ENCODE peak calls at places on chromosomes 12 and 14, in four cellular contexts. S, L, R and W are unnamed samples.

GRCh38 chr12:47798481-47798948 is 21.2 kb downstream of the HDAC7 start:
- DNase-seq in S (no peak), R (no peak), L (no peak), W (no peak)

GRCh38 chr12:106245767-106246166 is 2.1 kb downstream of the CKAP4 start:
- DNase-seq in L (no peak), S (no peak), R (no peak), W (no peak)

GRCh38 chr12:2682301-2683282 is 112.2 kb upstream of the FKBP4 start:
- DNase-seq in S (no peak), R (no peak), L (no peak), W (no peak)

GRCh38 chr14:37081220-37081619 is 91.2 kb downstream of the SLC25A21 start:
- DNase-seq in S (no peak), R (no peak), L (no peak), W (no peak)

GRCh38 chr12:6229823-6230222 is 29.6 kb downstream of the CD9 start:
- DNase-seq in L (no peak), S (no peak), R (no peak), W (no peak)

GRCh38 chr12:22477894-22478287 is 66.5 kb downstream of the C2CD5 start:
- DNase-seq in L (no peak), R (no peak), S (no peak), W (no peak)

GRCh38 chr14:96592591-96593388 is 90.6 kb downstream of the PAPOLA start:
- DNase-seq in R (peak), S (peak), L (peak), W (no peak)

GRCh38 chr12:28767836-28768348 is 381.2 kb upstream of the FAR2 start:
- DNase-seq in S (no peak), L (no peak), R (no peak), W (no peak)

GRCh38 chr14:97251423-97252155 is 454.4 kb downstream of the VRK1 start:
- DNase-seq in S (no peak), L (no peak), R (no peak), W (no peak)

GRCh38 chr12:60197589-60197988 is 601.8 kb downstream of the SLC16A7 start:
- DNase-seq in S (no peak), L (no peak), R (no peak), W (no peak)

GRCh38 chr12:21221072-21221471 is 90.1 kb downstream of the SLCO1B1 start:
- DNase-seq in R (no peak), L (no peak), S (no peak), W (no peak)